ENCODE peak calls at places on chromosomes 16 and 17, in nine cellular contexts. G is suprapubic skin, Q is stomach, J is HepG2, O is HCT116, H is transverse colon, K is spleen, N is prostate gland, L is sigmoid colon. P is an unnamed sample.

GRCh38 chr16:21563676-21564075 is 35.7 kb upstream of the METTL9 start:
- DNase-seq in H (no peak), J (no peak), L (peak), N (no peak), O (no peak), G (peak), K (peak), Q (no peak), P (peak)

GRCh38 chr16:1863681-1864460 is 8.1 kb downstream of the MEIOB start:
- DNase-seq in G (no peak), Q (no peak), O (peak), L (no peak), H (no peak), J (no peak), K (no peak), N (no peak), P (no peak)

GRCh38 chr17:39872700-39873099 is 4.7 kb downstream of the ZPBP2 start:
- DNase-seq in O (no peak), N (no peak), J (peak), G (no peak), Q (no peak), H (no peak), K (no peak), L (no peak), P (no peak)

GRCh38 chr16:74896389-74897370 is 88.2 kb downstream of the WDR59 start:
- DNase-seq in K (no peak), J (no peak), G (no peak), O (peak), N (no peak), Q (no peak), L (no peak), H (no peak), P (no peak)

GRCh38 chr17:78330570-78331224 is 29.2 kb downstream of the SOCS3 start:
- DNase-seq in O (peak), K (no peak), L (no peak), Q (no peak), H (peak), N (no peak), G (no peak), J (no peak), P (no peak)

GRCh38 chr17:19554393-19554792 is 20.7 kb downstream of the SLC47A1 start:
- DNase-seq in O (no peak), K (no peak), Q (no peak), H (no peak), L (no peak), J (peak), G (no peak), N (no peak), P (no peak)

GRCh38 chr17:43579570-43580140 is 33.5 kb upstream of the ETV4 start:
- DNase-seq in Q (no peak), O (no peak), N (no peak), L (no peak), G (no peak), J (peak), K (no peak), H (no peak), P (no peak)

GRCh38 chr17:41835800-41836549 is at the start of gene NT5C3B:
- DNase-seq in N (peak), Q (peak), J (peak), O (peak), L (peak), H (peak), K (peak), G (no peak), P (peak)

GRCh38 chr17:65066858-65067257 is 10.3 kb upstream of the GNA13 start:
- DNase-seq in N (no peak), G (no peak), Q (no peak), H (no peak), L (peak), J (peak), K (no peak), O (no peak), P (no peak)

GRCh38 chr16:81473066-81473488 is 28.5 kb downstream of the CMIP start:
- DNase-seq in H (no peak), L (no peak), J (no peak), K (no peak), G (no peak), Q (no peak), O (no peak), N (no peak), P (no peak)
- H3K27ac ChIP-seq in H (no peak), L (no peak), J (no peak), K (peak), G (no peak), Q (peak), O (no peak), N (no peak), P (peak)

GRCh38 chr16:30535777-30536190 is 1.1 kb upstream of the ZNF747 start:
- DNase-seq in O (peak), J (peak), Q (peak), K (peak), H (peak), N (peak), G (peak), L (peak), P (peak)
- TF ChIP-seq POLR2A in O (peak), J (no peak), Q (no peak), K (no peak), H (no peak), N (peak), G (no peak), L (no peak), P (no peak)

GRCh38 chr17:58382885-58383248 is 30.9 kb upstream of the SUPT4H1 start:
- DNase-seq in G (no peak), K (no peak), O (no peak), N (no peak), Q (no peak), J (no peak), L (no peak), H (no peak), P (no peak)
- TF ChIP-seq POLR2AphosphoS5 in G (no peak), K (no peak), O (no peak), N (no peak), Q (no peak), J (no peak), L (no peak), H (no peak), P (no peak)

DNA sequence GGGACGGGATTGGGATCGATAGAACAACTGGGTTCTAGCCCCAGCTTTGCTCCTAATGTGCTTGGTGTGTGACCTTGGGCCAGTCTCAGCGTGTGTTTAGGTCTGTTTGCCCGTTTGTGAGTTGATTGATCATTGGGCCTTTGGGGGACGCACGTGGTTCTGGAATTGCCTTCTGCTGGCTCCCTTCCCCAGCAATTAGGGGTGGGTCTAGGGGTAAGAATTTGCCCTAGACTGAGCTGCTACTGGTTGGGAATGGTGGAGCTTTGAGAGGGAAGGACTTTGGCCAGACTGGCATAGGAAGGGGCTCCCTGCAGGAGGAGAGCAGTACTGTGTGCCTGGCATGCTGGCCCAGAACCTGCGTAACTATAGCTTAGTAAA is 1.5 kb downstream of the SPNS2 start:
- DNase-seq in Q (no peak), L (no peak), H (no peak), N (no peak), G (no peak), K (no peak), J (no peak), O (no peak), P (no peak)
- H3K27ac ChIP-seq in Q (peak), L (peak), H (peak), N (no peak), G (no peak), K (no peak), J (no peak), O (no peak), P (no peak)

GRCh38 chr16:31191697-31192428 is 10.7 kb downstream of the PYCARD start:
- DNase-seq in K (peak), J (no peak), H (no peak), Q (no peak), G (no peak), N (no peak), L (no peak), O (no peak), P (no peak)
- TF ChIP-seq POLR2A in K (no peak), J (peak), H (no peak), Q (no peak), G (no peak), N (no peak), L (no peak), O (no peak), P (no peak)

DNA sequence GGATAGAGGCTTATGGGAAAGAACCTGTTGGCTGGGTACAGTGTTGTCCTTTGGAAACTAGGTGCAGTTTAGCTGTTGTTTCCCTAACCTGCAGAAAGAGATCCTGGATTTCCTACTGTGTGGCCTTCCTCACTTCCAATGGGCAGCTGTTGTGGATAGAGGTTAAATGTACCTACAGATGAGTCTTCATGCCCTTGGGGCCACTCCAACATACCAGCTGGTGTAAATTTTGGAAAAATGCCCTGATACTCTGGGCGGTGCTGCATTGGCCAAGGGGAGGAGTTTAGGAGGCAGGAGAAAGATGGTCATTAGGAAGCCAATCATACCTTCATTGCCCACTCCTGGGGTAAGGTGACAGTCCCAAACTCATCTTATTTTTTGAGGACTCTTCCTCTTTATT is 70.2 kb downstream of the SNX11 start:
- DNase-seq in K (no peak), O (no peak), J (no peak), Q (no peak), N (no peak), G (no peak), H (no peak), L (no peak), P (no peak)
- TF ChIP-seq POLR2AphosphoS5 in K (no peak), O (no peak), J (no peak), Q (no peak), N (no peak), G (no peak), H (no peak), L (no peak), P (no peak)